ENCODE peak calls at places on chromosomes 5 and 9, in five cellular contexts. One of them, this sample, is unnamed.
A peak's percentile ranks its signal among the peaks of the same experiment; 100 is the strongest.

GRCh38 chr5:10725636-10726035 is 35.4 kb downstream of the DAP start:
- DNase-seq in heart left ventricle: no peak
- DNase-seq in lower leg skin: no peak
- DNase-seq in activated B cell treated with CpG ODN at 0.5 μM for 24 hours: no peak
- DNase-seq in neural crest cell: no peak
- DNase-seq in this sample: no peak

GRCh38 chr5:135887881-135888614 is 7.6 kb downstream of the IL9 start:
- DNase-seq in lower leg skin: no peak
- DNase-seq in heart left ventricle: no peak
- DNase-seq in activated B cell treated with CpG ODN at 0.5 μM for 24 hours: no peak
- DNase-seq in neural crest cell: no peak
- DNase-seq in this sample: no peak

GRCh38 chr9:35227283-35227682 is 65.5 kb downstream of the UNC13B start:
- DNase-seq in neural crest cell: no peak
- DNase-seq in lower leg skin: no peak
- DNase-seq in activated B cell treated with CpG ODN at 0.5 μM for 24 hours: no peak
- DNase-seq in heart left ventricle: no peak
- DNase-seq in this sample: no peak

GRCh38 chr9:4581031-4581760 is 80.9 kb upstream of the PLPP6 start:
- DNase-seq in activated B cell treated with CpG ODN at 0.5 μM for 24 hours: no peak
- DNase-seq in neural crest cell: no peak
- DNase-seq in heart left ventricle: no peak
- DNase-seq in lower leg skin: no peak
- DNase-seq in this sample: no peak

GRCh38 chr9:16112116-16112515 is 559.3 kb downstream of the CCDC171 start:
- DNase-seq in heart left ventricle: no peak
- DNase-seq in neural crest cell: no peak
- DNase-seq in lower leg skin: no peak
- DNase-seq in activated B cell treated with CpG ODN at 0.5 μM for 24 hours: no peak
- DNase-seq in this sample: no peak

GRCh38 chr9:137836831-137837241 is 40.7 kb upstream of the CACNA1B start:
- DNase-seq in lower leg skin: no peak
- DNase-seq in heart left ventricle: no peak
- DNase-seq in activated B cell treated with CpG ODN at 0.5 μM for 24 hours: no peak
- DNase-seq in neural crest cell: no peak
- DNase-seq in this sample: no peak

GRCh38 chr5:58800410-58800809 is 217.5 kb downstream of the RAB3C start:
- DNase-seq in activated B cell treated with CpG ODN at 0.5 μM for 24 hours: no peak
- DNase-seq in heart left ventricle: no peak
- DNase-seq in lower leg skin: no peak
- DNase-seq in neural crest cell: no peak
- DNase-seq in this sample: no peak

GRCh38 chr5:90932052-90932699 is 373.6 kb downstream of the ADGRV1 start:
- DNase-seq in neural crest cell: peak; percentile 42
- DNase-seq in heart left ventricle: peak; percentile 58
- DNase-seq in activated B cell treated with CpG ODN at 0.5 μM for 24 hours: no peak
- DNase-seq in lower leg skin: no peak
- DNase-seq in this sample: no peak

GRCh38 chr5:76187386-76187785 is 104.2 kb downstream of the SV2C start:
- DNase-seq in neural crest cell: no peak
- DNase-seq in activated B cell treated with CpG ODN at 0.5 μM for 24 hours: no peak
- DNase-seq in lower leg skin: no peak
- DNase-seq in heart left ventricle: no peak
- DNase-seq in this sample: no peak

GRCh38 chr9:135332979-135333748 is 146.4 kb upstream of the PPP1R26 start:
- DNase-seq in lower leg skin: peak; percentile 65
- DNase-seq in neural crest cell: no peak
- DNase-seq in heart left ventricle: no peak
- DNase-seq in activated B cell treated with CpG ODN at 0.5 μM for 24 hours: no peak
- DNase-seq in this sample: no peak

GRCh38 chr5:109411627-109412026 is 1.9 kb upstream of the PJA2 start:
- DNase-seq in lower leg skin: no peak
- DNase-seq in neural crest cell: no peak
- DNase-seq in activated B cell treated with CpG ODN at 0.5 μM for 24 hours: no peak
- DNase-seq in heart left ventricle: no peak
- DNase-seq in this sample: no peak

GRCh38 chr5:39315995-39316394 is 48.3 kb downstream of the C9 start:
- DNase-seq in lower leg skin: no peak
- DNase-seq in activated B cell treated with CpG ODN at 0.5 μM for 24 hours: no peak
- DNase-seq in heart left ventricle: no peak
- DNase-seq in neural crest cell: no peak
- DNase-seq in this sample: no peak

GRCh38 chr9:137301086-137301947 is 754 bp downstream of the NRARP start:
- DNase-seq in activated B cell treated with CpG ODN at 0.5 μM for 24 hours: no peak
- DNase-seq in neural crest cell: no peak
- DNase-seq in heart left ventricle: peak; percentile 56
- DNase-seq in lower leg skin: peak; percentile 85
- DNase-seq in this sample: no peak

GRCh38 chr9:33995449-33995848 is 53.2 kb downstream of the UBAP2 start:
- DNase-seq in heart left ventricle: no peak
- DNase-seq in lower leg skin: no peak
- DNase-seq in activated B cell treated with CpG ODN at 0.5 μM for 24 hours: no peak
- DNase-seq in neural crest cell: no peak
- DNase-seq in this sample: no peak

GRCh38 chr9:137759649-137760321 is 117.8 kb upstream of the CACNA1B start:
- DNase-seq in neural crest cell: peak; percentile 53
- DNase-seq in heart left ventricle: no peak
- DNase-seq in activated B cell treated with CpG ODN at 0.5 μM for 24 hours: peak; percentile 40
- DNase-seq in lower leg skin: no peak
- DNase-seq in this sample: no peak

GRCh38 chr5:175475248-175475647 is 3.1 kb upstream of the SFXN1 start:
- DNase-seq in heart left ventricle: no peak
- DNase-seq in neural crest cell: no peak
- DNase-seq in activated B cell treated with CpG ODN at 0.5 μM for 24 hours: no peak
- DNase-seq in lower leg skin: no peak
- DNase-seq in this sample: no peak

GRCh38 chr5:60490597-60491166 is 209.3 kb downstream of the DEPDC1B start:
- DNase-seq in heart left ventricle: no peak
- DNase-seq in lower leg skin: no peak
- DNase-seq in activated B cell treated with CpG ODN at 0.5 μM for 24 hours: no peak
- DNase-seq in neural crest cell: no peak
- DNase-seq in this sample: no peak

GRCh38 chr5:139458580-139459407 is 3.7 kb downstream of the ECSCR start:
- DNase-seq in heart left ventricle: no peak
- DNase-seq in neural crest cell: no peak
- DNase-seq in lower leg skin: no peak
- DNase-seq in activated B cell treated with CpG ODN at 0.5 μM for 24 hours: no peak
- DNase-seq in this sample: no peak

GRCh38 chr9:34576943-34577634 is 12.4 kb downstream of the CNTFR start:
- DNase-seq in neural crest cell: peak; percentile 60
- DNase-seq in heart left ventricle: no peak
- DNase-seq in lower leg skin: no peak
- DNase-seq in activated B cell treated with CpG ODN at 0.5 μM for 24 hours: no peak
- DNase-seq in this sample: no peak

GRCh38 chr5:98769256-98770157 is 4.0 kb upstream of the RGMB start:
- DNase-seq in lower leg skin: peak; percentile 88
- DNase-seq in neural crest cell: peak; percentile 27
- DNase-seq in heart left ventricle: peak; percentile 44
- DNase-seq in activated B cell treated with CpG ODN at 0.5 μM for 24 hours: peak; percentile 36
- DNase-seq in this sample: no peak

GRCh38 chr9:112380102-112380581 is at the start of gene HSDL2:
- DNase-seq in heart left ventricle: peak; percentile 60
- DNase-seq in neural crest cell: no peak
- DNase-seq in lower leg skin: peak; percentile 91
- DNase-seq in activated B cell treated with CpG ODN at 0.5 μM for 24 hours: no peak
- DNase-seq in this sample: no peak

GRCh38 chr9:112380771-112381181 is 868 bp downstream of the HSDL2 start:
- DNase-seq in lower leg skin: no peak
- DNase-seq in neural crest cell: no peak
- DNase-seq in activated B cell treated with CpG ODN at 0.5 μM for 24 hours: no peak
- DNase-seq in heart left ventricle: no peak
- DNase-seq in this sample: no peak

GRCh38 chr9:112377684-112378344 is 2.1 kb upstream of the HSDL2 start:
- DNase-seq in lower leg skin: no peak
- DNase-seq in neural crest cell: no peak
- DNase-seq in heart left ventricle: no peak
- DNase-seq in activated B cell treated with CpG ODN at 0.5 μM for 24 hours: no peak
- DNase-seq in this sample: no peak

GRCh38 chr9:112378441-112379176 is 1.3 kb upstream of the HSDL2 start:
- DNase-seq in lower leg skin: no peak
- DNase-seq in heart left ventricle: no peak
- DNase-seq in activated B cell treated with CpG ODN at 0.5 μM for 24 hours: peak; percentile 17
- DNase-seq in neural crest cell: no peak
- DNase-seq in this sample: no peak

GRCh38 chr9:112379177-112380101 is 469 bp upstream of the HSDL2 start:
- DNase-seq in activated B cell treated with CpG ODN at 0.5 μM for 24 hours: peak; percentile 96
- DNase-seq in lower leg skin: peak; percentile 100
- DNase-seq in neural crest cell: peak; percentile 100
- DNase-seq in heart left ventricle: peak; percentile 99
- DNase-seq in this sample: peak; percentile 98
- TF ChIP-seq CTCF in activated B cell treated with CpG ODN at 0.5 μM for 24 hours: no peak
- TF ChIP-seq CTCF in lower leg skin: no peak
- TF ChIP-seq CTCF in neural crest cell: no peak
- TF ChIP-seq CTCF in heart left ventricle: no peak
- TF ChIP-seq CTCF in this sample: no peak

DNA sequence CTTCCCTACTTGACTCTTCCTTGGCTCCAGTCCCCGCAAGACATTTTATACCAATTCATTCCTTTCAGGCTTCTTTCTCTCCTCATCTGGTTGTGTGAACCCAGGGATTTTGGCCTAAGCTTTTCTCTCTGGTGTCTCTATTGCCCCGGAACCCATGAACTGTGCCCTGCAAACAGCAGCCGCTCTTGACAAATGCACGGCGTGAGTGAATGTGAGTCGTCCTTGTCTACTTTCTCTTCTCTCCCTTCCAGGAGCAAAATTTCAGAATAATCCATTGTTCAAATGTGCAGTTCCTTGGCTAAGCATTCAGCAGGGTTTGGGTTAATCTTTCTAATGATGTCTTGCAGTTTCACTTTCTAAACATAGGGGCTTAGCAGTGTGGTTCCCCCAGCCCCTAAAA is 250.4 kb upstream of the IRX4 start:
- DNase-seq in neural crest cell: no peak
- DNase-seq in lower leg skin: no peak
- DNase-seq in activated B cell treated with CpG ODN at 0.5 μM for 24 hours: no peak
- DNase-seq in heart left ventricle: no peak
- DNase-seq in this sample: no peak
- TF ChIP-seq CTCF in neural crest cell: no peak
- TF ChIP-seq CTCF in lower leg skin: no peak
- TF ChIP-seq CTCF in activated B cell treated with CpG ODN at 0.5 μM for 24 hours: no peak
- TF ChIP-seq CTCF in heart left ventricle: no peak
- TF ChIP-seq CTCF in this sample: no peak

GRCh38 chr5:126692971-126693370 is 84.0 kb upstream of the LMNB1 start:
- DNase-seq in activated B cell treated with CpG ODN at 0.5 μM for 24 hours: no peak
- DNase-seq in neural crest cell: no peak
- DNase-seq in heart left ventricle: no peak
- DNase-seq in lower leg skin: no peak
- DNase-seq in this sample: no peak

GRCh38 chr5:126695081-126695480 is 81.9 kb upstream of the LMNB1 start:
- DNase-seq in neural crest cell: no peak
- DNase-seq in heart left ventricle: no peak
- DNase-seq in activated B cell treated with CpG ODN at 0.5 μM for 24 hours: no peak
- DNase-seq in lower leg skin: no peak
- DNase-seq in this sample: no peak

GRCh38 chr5:126694403-126694802 is 82.5 kb upstream of the LMNB1 start:
- DNase-seq in heart left ventricle: no peak
- DNase-seq in activated B cell treated with CpG ODN at 0.5 μM for 24 hours: no peak
- DNase-seq in neural crest cell: no peak
- DNase-seq in lower leg skin: no peak
- DNase-seq in this sample: no peak

DNA sequence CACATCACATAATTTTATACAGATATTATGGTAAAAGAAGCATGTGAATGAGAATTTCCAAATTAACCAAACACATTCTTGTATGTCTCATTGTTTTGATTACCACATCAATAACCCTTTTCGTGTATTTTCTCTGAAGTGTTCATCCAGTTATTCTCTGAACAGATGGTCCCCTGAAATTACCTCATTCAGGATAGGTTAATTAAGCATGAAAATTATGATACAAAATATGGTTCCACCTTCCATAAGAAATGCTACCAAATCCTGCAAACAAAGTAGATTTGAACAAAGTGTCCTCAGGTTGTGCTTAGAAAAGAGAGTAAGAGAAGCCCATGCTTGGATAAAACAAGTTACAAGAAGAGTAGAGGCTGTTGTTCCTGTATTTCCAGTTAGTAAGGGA is 83.1 kb upstream of the LMNB1 start:
- DNase-seq in neural crest cell: no peak
- DNase-seq in lower leg skin: no peak
- DNase-seq in activated B cell treated with CpG ODN at 0.5 μM for 24 hours: no peak
- DNase-seq in heart left ventricle: no peak
- DNase-seq in this sample: no peak
- TF ChIP-seq CTCF in neural crest cell: no peak
- TF ChIP-seq CTCF in lower leg skin: no peak
- TF ChIP-seq CTCF in activated B cell treated with CpG ODN at 0.5 μM for 24 hours: no peak
- TF ChIP-seq CTCF in heart left ventricle: no peak
- TF ChIP-seq CTCF in this sample: no peak

GRCh38 chr9:128405077-128405779 is 15.4 kb upstream of the CERCAM start:
- DNase-seq in activated B cell treated with CpG ODN at 0.5 μM for 24 hours: no peak
- DNase-seq in neural crest cell: no peak
- DNase-seq in lower leg skin: no peak
- DNase-seq in heart left ventricle: no peak
- DNase-seq in this sample: no peak
- TF ChIP-seq CTCF in activated B cell treated with CpG ODN at 0.5 μM for 24 hours: no peak
- TF ChIP-seq CTCF in neural crest cell: no peak
- TF ChIP-seq CTCF in lower leg skin: no peak
- TF ChIP-seq CTCF in heart left ventricle: no peak
- TF ChIP-seq CTCF in this sample: no peak

GRCh38 chr5:132130918-132131715 is 57.5 kb downstream of the CSF2 start:
- DNase-seq in heart left ventricle: no peak
- DNase-seq in lower leg skin: no peak
- DNase-seq in activated B cell treated with CpG ODN at 0.5 μM for 24 hours: no peak
- DNase-seq in neural crest cell: no peak
- DNase-seq in this sample: no peak

GRCh38 chr5:132132138-132132537 is 58.5 kb downstream of the CSF2 start:
- DNase-seq in lower leg skin: no peak
- DNase-seq in activated B cell treated with CpG ODN at 0.5 μM for 24 hours: no peak
- DNase-seq in neural crest cell: no peak
- DNase-seq in heart left ventricle: no peak
- DNase-seq in this sample: no peak

GRCh38 chr5:132136906-132137305 is 63.3 kb downstream of the CSF2 start:
- DNase-seq in activated B cell treated with CpG ODN at 0.5 μM for 24 hours: no peak
- DNase-seq in heart left ventricle: no peak
- DNase-seq in lower leg skin: no peak
- DNase-seq in neural crest cell: no peak
- DNase-seq in this sample: no peak

GRCh38 chr5:132138260-132138659 is 64.7 kb downstream of the CSF2 start:
- DNase-seq in heart left ventricle: no peak
- DNase-seq in neural crest cell: no peak
- DNase-seq in activated B cell treated with CpG ODN at 0.5 μM for 24 hours: no peak
- DNase-seq in lower leg skin: no peak
- DNase-seq in this sample: no peak

GRCh38 chr5:132134384-132134783 is 60.8 kb downstream of the CSF2 start:
- DNase-seq in lower leg skin: no peak
- DNase-seq in neural crest cell: no peak
- DNase-seq in activated B cell treated with CpG ODN at 0.5 μM for 24 hours: no peak
- DNase-seq in heart left ventricle: no peak
- DNase-seq in this sample: no peak
- TF ChIP-seq CTCF in lower leg skin: no peak
- TF ChIP-seq CTCF in neural crest cell: peak; percentile 40
- TF ChIP-seq CTCF in activated B cell treated with CpG ODN at 0.5 μM for 24 hours: no peak
- TF ChIP-seq CTCF in heart left ventricle: no peak
- TF ChIP-seq CTCF in this sample: peak; percentile 38